ENCODE peak calls at places on chromosome 19, in five cellular contexts. W is HT1080, H is M059J, R is posterior cingulate gyrus, G is HCT116. P is an unnamed sample.

GRCh38 chr19:39203372-39204341 is at the start of gene SYCN:
- DNase-seq in G (no peak), W (no peak), R (no peak), H (no peak), P (no peak)

GRCh38 chr19:33339750-33340029 is 33.8 kb upstream of the CEBPG start:
- DNase-seq in H (no peak), G (no peak), W (no peak), R (no peak), P (no peak)

GRCh38 chr19:56110515-56111448 is 10.3 kb downstream of the ZNF787 start:
- DNase-seq in H (no peak), G (no peak), R (no peak), W (no peak), P (peak; percentile 63)

GRCh38 chr19:13212759-13213330 is 62.6 kb downstream of the IER2 start:
- DNase-seq in W (peak; percentile 57), H (peak; percentile 64), G (peak; percentile 56), R (no peak), P (peak; percentile 66)

GRCh38 chr19:2398735-2399305 is 28.6 kb downstream of the TIMM13 start:
- DNase-seq in R (no peak), H (no peak), W (no peak), G (no peak), P (no peak)

GRCh38 chr19:41839211-41839610 is 5.3 kb downstream of the LYPD4 start:
- DNase-seq in W (no peak), G (no peak), H (no peak), R (no peak), P (no peak)

GRCh38 chr19:5588906-5589676 is 21.3 kb upstream of the TINCR start:
- DNase-seq in G (no peak), R (no peak), W (no peak), H (no peak), P (no peak)

GRCh38 chr19:19656451-19657396 is 6.8 kb downstream of the ATP13A1 start:
- DNase-seq in G (no peak), H (no peak), R (peak; percentile 13), W (no peak), P (no peak)

P was measured in HT-29.